ENCODE peak calls at places on chromosomes 7 and 10, in seven cellular contexts. D is NCI-H510A treated with DMSO at 0.1 percent for 48 hours; O is EL; G is smooth muscle cell of the brain vasculature; F is HTR-8/SVneo; N is spleen; U is stimulated activated CD8-positive, alpha-beta memory T cell treated with anti-CD3 and anti-CD28 coated beads, Interleukin-12 subunit alpha, Interleukin-12 subunit beta, amount 100 ng/mL, for 1 hour. P is an unnamed sample.

GRCh38 chr10:33900591-33900990 is 566.1 kb upstream of the NRP1 start:
- DNase-seq in U (no peak), D (no peak), G (peak), N (no peak), O (peak), F (no peak), P (no peak)

GRCh38 chr10:86074294-86074693 is 292.3 kb downstream of the GRID1 start:
- DNase-seq in O (no peak), G (no peak), U (no peak), N (no peak), D (no peak), F (no peak), P (no peak)

GRCh38 chr10:29714096-29714874 is 79.5 kb upstream of the SVIL start:
- DNase-seq in O (peak), N (no peak), D (no peak), F (peak), U (no peak), G (no peak), P (no peak)

GRCh38 chr7:83921798-83922607 is 272.6 kb downstream of the SEMA3A start:
- DNase-seq in G (no peak), U (no peak), O (peak), F (no peak), D (no peak), N (no peak), P (no peak)

GRCh38 chr7:17507717-17508116 is 209.3 kb downstream of the AHR start:
- DNase-seq in G (no peak), F (no peak), O (no peak), U (no peak), D (no peak), N (no peak), P (no peak)

GRCh38 chr7:81632418-81632817 is 137.4 kb downstream of the HGF start:
- DNase-seq in D (no peak), G (no peak), F (no peak), O (no peak), N (no peak), U (no peak), P (no peak)

GRCh38 chr7:116315293-116315692 is 105.0 kb downstream of the TES start:
- DNase-seq in U (no peak), O (peak), G (no peak), N (no peak), F (peak), D (no peak), P (no peak)

GRCh38 chr10:116469437-116469836 is 41.8 kb downstream of the PNLIPRP3 start:
- DNase-seq in G (no peak), U (no peak), N (no peak), D (no peak), O (peak), F (no peak), P (no peak)

GRCh38 chr7:140242057-140243031 is 65.6 kb upstream of the KDM7A start:
- DNase-seq in G (no peak), N (peak), O (no peak), F (no peak), U (no peak), D (peak), P (no peak)

GRCh38 chr10:37289833-37290464 is 164.6 kb downstream of the ANKRD30A start:
- DNase-seq in U (no peak), O (no peak), G (no peak), F (no peak), N (no peak), D (no peak), P (no peak)

GRCh38 chr7:23043441-23043840 is 29.5 kb upstream of the HYCC1 start:
- DNase-seq in U (no peak), D (no peak), O (peak), N (no peak), F (no peak), G (no peak), P (no peak)

GRCh38 chr7:135334830-135335543 is 101.3 kb downstream of the STRA8 start:
- DNase-seq in O (no peak), G (no peak), F (no peak), N (no peak), U (no peak), D (peak), P (no peak)

GRCh38 chr7:79877874-79878465 is 256.7 kb upstream of the GNAI1 start:
- DNase-seq in D (no peak), G (no peak), N (no peak), U (no peak), F (no peak), O (peak), P (no peak)

GRCh38 chr10:72702868-72703581 is 11.1 kb downstream of the MCU start:
- DNase-seq in U (no peak), D (no peak), G (no peak), N (no peak), O (peak), F (no peak), P (no peak)

GRCh38 chr7:101882595-101883564 is 65.5 kb downstream of the CUX1 start:
- DNase-seq in U (no peak), G (peak), F (peak), D (peak), N (no peak), O (peak), P (peak)

GRCh38 chr7:42677751-42678231 is 234.1 kb downstream of the C7orf25 start:
- DNase-seq in O (peak), F (peak), D (no peak), N (no peak), G (peak), U (no peak), P (no peak)

GRCh38 chr10:99370993-99371392 is 41.8 kb downstream of the CNNM1 start:
- DNase-seq in F (peak), U (no peak), D (peak), N (no peak), O (peak), G (no peak), P (no peak)

GRCh38 chr10:97891497-97892167 is 42.0 kb downstream of the GOLGA7B start:
- DNase-seq in D (peak), N (peak), F (no peak), O (no peak), U (no peak), G (no peak), P (no peak)

GRCh38 chr7:2041496-2042367 is 191.0 kb downstream of the MAD1L1 start:
- DNase-seq in N (peak), D (no peak), F (no peak), O (no peak), U (no peak), G (no peak), P (no peak)

GRCh38 chr7:135601182-135601581 is 43.5 kb downstream of the NUP205 start:
- DNase-seq in N (no peak), O (no peak), D (no peak), G (no peak), U (no peak), F (no peak), P (no peak)

GRCh38 chr10:80504897-80505465 is 32.7 kb upstream of the SH2D4B start:
- DNase-seq in G (no peak), F (no peak), N (peak), D (no peak), U (no peak), O (no peak), P (no peak)

GRCh38 chr10:58107506-58107905 is 160.2 kb downstream of the IPMK start:
- DNase-seq in F (peak), G (no peak), D (no peak), U (no peak), O (peak), N (no peak), P (no peak)

GRCh38 chr10:96889415-96890171 is 57.5 kb downstream of the LCOR start:
- DNase-seq in F (no peak), U (no peak), O (no peak), D (peak), N (no peak), G (no peak), P (no peak)

GRCh38 chr10:27605337-27605736 is 101.2 kb downstream of the RAB18 start:
- DNase-seq in N (no peak), U (no peak), D (no peak), G (no peak), O (no peak), F (no peak), P (no peak)

GRCh38 chr7:45001138-45001694 is 1.2 kb downstream of the CCM2 start:
- DNase-seq in U (peak), G (no peak), F (no peak), O (no peak), N (peak), D (peak), P (no peak)

GRCh38 chr10:90777614-90778013 is 80.2 kb downstream of the HTR7 start:
- DNase-seq in G (no peak), N (no peak), D (no peak), F (no peak), O (no peak), U (no peak), P (no peak)

GRCh38 chr10:68559872-68560200 is 301 bp upstream of the TET1 start:
- DNase-seq in U (no peak), F (no peak), G (no peak), N (no peak), D (peak), O (no peak), P (no peak)

GRCh38 chr10:48414778-48415177 is 108.3 kb downstream of the MAPK8 start:
- DNase-seq in D (no peak), G (no peak), F (no peak), O (peak), U (no peak), N (no peak), P (no peak)

GRCh38 chr7:21942955-21943354 is 2.7 kb downstream of the CDCA7L start:
- DNase-seq in U (no peak), D (no peak), N (no peak), O (peak), F (no peak), G (no peak), P (no peak)

GRCh38 chr10:47164126-47164799 is 135.7 kb upstream of the GDF10 start:
- DNase-seq in U (no peak), D (no peak), F (peak), G (peak), N (no peak), O (peak), P (no peak)

GRCh38 chr10:64014281-64014680 is 493.1 kb downstream of the REEP3 start:
- DNase-seq in U (no peak), N (no peak), F (no peak), G (no peak), D (no peak), O (no peak), P (no peak)

GRCh38 chr10:132199854-132200311 is 13.1 kb downstream of the DPYSL4 start:
- DNase-seq in G (no peak), F (no peak), N (peak), O (no peak), D (no peak), U (no peak), P (no peak)

P was measured in pulmonary artery endothelial cell.